ENCODE peak calls at places on chromosomes 13 and 19, in six cellular contexts. One of them, this sample, is unnamed.

GRCh38 chr19:28608292-28608691 is 604.7 kb downstream of the UQCRFS1 start:
- DNase-seq in K562: no peak
- DNase-seq in HCT116: no peak
- DNase-seq in GM12878: no peak
- DNase-seq in H1: no peak
- DNase-seq in HepG2: no peak
- DNase-seq in this sample: no peak

GRCh38 chr13:19184176-19184575 is 2.6 kb upstream of the TUBA3C start:
- DNase-seq in K562: no peak
- DNase-seq in HCT116: no peak
- DNase-seq in GM12878: no peak
- DNase-seq in H1: no peak
- DNase-seq in HepG2: no peak
- DNase-seq in this sample: no peak

GRCh38 chr13:105929486-105929885 is 606.0 kb downstream of the EFNB2 start:
- DNase-seq in K562: no peak
- DNase-seq in HCT116: no peak
- DNase-seq in GM12878: no peak
- DNase-seq in H1: no peak
- DNase-seq in HepG2: no peak
- DNase-seq in this sample: no peak

GRCh38 chr19:13018037-13018914 is 23.0 kb downstream of the NFIX start:
- DNase-seq in K562: peak; percentile 54
- DNase-seq in HCT116: no peak
- DNase-seq in GM12878: no peak
- DNase-seq in H1: no peak
- DNase-seq in HepG2: no peak
- DNase-seq in this sample: no peak

GRCh38 chr13:41177616-41178015 is 16.8 kb downstream of the KBTBD7 start:
- DNase-seq in K562: no peak
- DNase-seq in HCT116: no peak
- DNase-seq in GM12878: no peak
- DNase-seq in H1: no peak
- DNase-seq in HepG2: no peak
- DNase-seq in this sample: no peak

GRCh38 chr13:75769141-75769905 is 133.2 kb downstream of the LMO7 start:
- DNase-seq in K562: no peak
- DNase-seq in HCT116: no peak
- DNase-seq in GM12878: no peak
- DNase-seq in H1: no peak
- DNase-seq in HepG2: no peak
- DNase-seq in this sample: no peak

GRCh38 chr13:113083402-113084061 is 22.1 kb upstream of the F7 start:
- DNase-seq in K562: no peak
- DNase-seq in HCT116: peak; percentile 42
- DNase-seq in GM12878: no peak
- DNase-seq in H1: no peak
- DNase-seq in HepG2: no peak
- DNase-seq in this sample: no peak

GRCh38 chr19:10836478-10837325 is 690 bp upstream of the TMED1 start:
- DNase-seq in K562: peak; percentile 87
- DNase-seq in HCT116: peak; percentile 85
- DNase-seq in GM12878: no peak
- DNase-seq in H1: no peak
- DNase-seq in HepG2: no peak
- DNase-seq in this sample: peak; percentile 76

GRCh38 chr13:80189889-80190597 is 150.9 kb downstream of the SPRY2 start:
- DNase-seq in K562: no peak
- DNase-seq in HCT116: no peak
- DNase-seq in GM12878: no peak
- DNase-seq in H1: no peak
- DNase-seq in HepG2: no peak
- DNase-seq in this sample: no peak

GRCh38 chr19:48196933-48197665 is 26.6 kb downstream of the ZSWIM9 start:
- DNase-seq in K562: no peak
- DNase-seq in HCT116: no peak
- DNase-seq in GM12878: no peak
- DNase-seq in H1: no peak
- DNase-seq in HepG2: no peak
- DNase-seq in this sample: no peak

GRCh38 chr13:76792680-76793334 is 93.4 kb downstream of the KCTD12 start:
- DNase-seq in K562: no peak
- DNase-seq in HCT116: no peak
- DNase-seq in GM12878: no peak
- DNase-seq in H1: no peak
- DNase-seq in HepG2: no peak
- DNase-seq in this sample: no peak
- TF ChIP-seq YY1 in K562: no peak
- TF ChIP-seq YY1 in HCT116: no peak
- TF ChIP-seq YY1 in GM12878: no peak
- TF ChIP-seq YY1 in H1: no peak
- TF ChIP-seq YY1 in HepG2: no peak
- TF ChIP-seq YY1 in this sample: no peak

GRCh38 chr13:36069881-36070366 is 61.3 kb downstream of the DCLK1 start:
- DNase-seq in K562: no peak
- DNase-seq in HCT116: no peak
- DNase-seq in GM12878: no peak
- DNase-seq in H1: no peak
- DNase-seq in HepG2: no peak
- DNase-seq in this sample: no peak
- TF ChIP-seq ZNF274 in K562: no peak
- TF ChIP-seq ZNF274 in HCT116: no peak
- TF ChIP-seq ZNF274 in GM12878: no peak
- TF ChIP-seq ZNF274 in H1: no peak
- TF ChIP-seq ZNF274 in HepG2: no peak
- TF ChIP-seq ZNF274 in this sample: no peak

GRCh38 chr19:4007836-4008539 is 452 bp downstream of the PIAS4 start:
- DNase-seq in K562: peak; percentile 42
- DNase-seq in HCT116: no peak
- DNase-seq in GM12878: no peak
- DNase-seq in H1: peak; percentile 55
- DNase-seq in HepG2: peak; percentile 18
- DNase-seq in this sample: no peak
- TF ChIP-seq YY1 in K562: no peak
- TF ChIP-seq YY1 in HCT116: no peak
- TF ChIP-seq YY1 in GM12878: no peak
- TF ChIP-seq YY1 in H1: no peak
- TF ChIP-seq YY1 in HepG2: no peak
- TF ChIP-seq YY1 in this sample: no peak

GRCh38 chr13:82674546-82674945 is 1207.7 kb downstream of the SLITRK1 start:
- DNase-seq in K562: no peak
- DNase-seq in HCT116: no peak
- DNase-seq in GM12878: no peak
- DNase-seq in H1: no peak
- DNase-seq in HepG2: no peak
- DNase-seq in this sample: no peak

GRCh38 chr13:82681535-82681934 is 1200.7 kb downstream of the SLITRK1 start:
- DNase-seq in K562: no peak
- DNase-seq in HCT116: no peak
- DNase-seq in GM12878: no peak
- DNase-seq in H1: no peak
- DNase-seq in HepG2: no peak
- DNase-seq in this sample: no peak

GRCh38 chr13:82675024-82675423 is 1207.2 kb downstream of the SLITRK1 start:
- DNase-seq in K562: no peak
- DNase-seq in HCT116: no peak
- DNase-seq in GM12878: no peak
- DNase-seq in H1: no peak
- DNase-seq in HepG2: no peak
- DNase-seq in this sample: no peak

GRCh38 chr13:82672248-82672647 is 1210.0 kb downstream of the SLITRK1 start:
- DNase-seq in K562: no peak
- DNase-seq in HCT116: no peak
- DNase-seq in GM12878: no peak
- DNase-seq in H1: no peak
- DNase-seq in HepG2: no peak
- DNase-seq in this sample: no peak

GRCh38 chr13:82678052-82678451 is 1204.2 kb downstream of the SLITRK1 start:
- DNase-seq in K562: no peak
- DNase-seq in HCT116: no peak
- DNase-seq in GM12878: no peak
- DNase-seq in H1: no peak
- DNase-seq in HepG2: no peak
- DNase-seq in this sample: no peak
- TF ChIP-seq ZNF274 in K562: no peak
- TF ChIP-seq ZNF274 in HCT116: no peak
- TF ChIP-seq ZNF274 in GM12878: no peak
- TF ChIP-seq ZNF274 in H1: no peak
- TF ChIP-seq ZNF274 in HepG2: no peak
- TF ChIP-seq ZNF274 in this sample: no peak

DNA sequence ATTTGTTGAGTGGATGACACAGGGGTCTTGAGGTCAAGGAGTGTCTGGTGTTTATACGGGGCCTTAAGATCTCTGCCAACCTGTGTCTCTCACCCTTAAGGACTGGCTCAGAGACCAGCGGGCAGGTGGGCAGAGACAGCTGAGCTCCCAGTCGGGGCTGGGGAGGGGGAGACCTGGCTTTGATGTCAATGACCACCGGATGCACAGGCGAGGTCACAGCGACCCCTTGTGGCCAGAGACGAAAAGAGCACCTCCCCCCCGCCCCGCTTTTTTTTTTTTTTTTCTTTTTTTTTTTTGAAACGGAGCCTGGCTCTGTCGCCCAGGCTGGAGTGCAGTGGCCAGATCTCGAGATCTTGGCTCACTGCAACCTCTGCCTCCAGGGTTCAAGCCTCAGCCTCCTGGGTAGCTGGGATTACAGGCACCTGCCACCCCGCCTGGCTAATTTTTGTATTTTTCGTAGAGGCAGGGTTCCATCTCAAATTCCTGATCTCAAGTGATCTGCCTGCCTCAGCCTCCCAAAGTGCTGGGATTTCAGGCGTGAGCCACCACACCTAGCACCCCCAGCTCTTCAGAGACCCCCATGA is 12.1 kb upstream of the KLK14 start:
- DNase-seq in K562: peak; percentile 78
- DNase-seq in HCT116: no peak
- DNase-seq in GM12878: no peak
- DNase-seq in H1: peak; percentile 83
- DNase-seq in HepG2: peak; percentile 13
- DNase-seq in this sample: no peak
- TF ChIP-seq YY1 in K562: no peak
- TF ChIP-seq YY1 in HCT116: no peak
- TF ChIP-seq YY1 in GM12878: no peak
- TF ChIP-seq YY1 in H1: no peak
- TF ChIP-seq YY1 in HepG2: no peak
- TF ChIP-seq YY1 in this sample: no peak

DNA sequence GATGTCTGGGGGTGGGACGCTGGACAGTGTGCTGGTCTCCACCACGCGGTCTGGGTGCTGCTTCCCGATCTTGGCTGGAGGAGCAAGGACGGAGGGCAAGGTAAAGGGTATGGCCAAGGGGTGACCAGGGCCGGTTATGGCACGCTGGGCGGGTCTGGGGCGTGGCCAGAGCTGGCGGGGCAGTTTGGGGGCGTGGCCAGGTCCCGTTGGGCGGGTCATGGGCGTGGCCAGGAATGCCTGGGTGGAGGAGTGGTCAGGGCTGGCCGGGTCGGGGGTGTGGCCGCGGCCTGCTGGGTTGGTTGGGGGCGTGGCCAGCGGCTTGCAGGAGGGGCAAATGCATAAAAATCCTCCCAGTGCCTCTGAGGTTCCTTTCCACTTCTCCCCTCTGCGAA is 19.2 kb downstream of the GPX4 start:
- DNase-seq in K562: peak; percentile 99
- DNase-seq in HCT116: peak; percentile 55
- DNase-seq in GM12878: no peak
- DNase-seq in H1: peak; percentile 100
- DNase-seq in HepG2: peak; percentile 29
- DNase-seq in this sample: peak; percentile 78
- TF ChIP-seq ZNF274 in K562: no peak
- TF ChIP-seq ZNF274 in HCT116: no peak
- TF ChIP-seq ZNF274 in GM12878: no peak
- TF ChIP-seq ZNF274 in H1: no peak
- TF ChIP-seq ZNF274 in HepG2: no peak
- TF ChIP-seq ZNF274 in this sample: no peak